ENCODE peak calls at places on chromosomes 3 and 15, in five cellular contexts. L, Y, X, W and K are unnamed samples.
A peak's percentile ranks its signal among the peaks of the same experiment; 100 is the strongest.

GRCh38 chr15:57611938-57612337 is 20.2 kb downstream of the MYZAP start:
- DNase-seq in W (no peak), Y (no peak), L (no peak), X (no peak), K (no peak)

GRCh38 chr3:64344721-64345207 is 119.5 kb upstream of the PRICKLE2 start:
- DNase-seq in X (no peak), L (peak; percentile 1), Y (no peak), W (no peak), K (no peak)

GRCh38 chr3:40864915-40865314 is 334.4 kb upstream of the CTNNB1 start:
- DNase-seq in X (no peak), W (no peak), Y (no peak), L (no peak), K (no peak)

GRCh38 chr3:56591256-56591655 is 34.3 kb downstream of the CCDC66 start:
- DNase-seq in X (no peak), L (no peak), Y (no peak), W (no peak), K (peak; percentile 12)

GRCh38 chr15:41286665-41287333 is 45.6 kb downstream of the OIP5 start:
- DNase-seq in X (no peak), W (no peak), Y (no peak), L (no peak), K (no peak)

GRCh38 chr3:47496892-47497291 is 16.6 kb downstream of the ELP6 start:
- DNase-seq in X (no peak), L (no peak), Y (no peak), W (no peak), K (no peak)

GRCh38 chr15:65171428-65171827 is 13.7 kb downstream of the CLPX start:
- DNase-seq in L (no peak), Y (no peak), X (no peak), W (no peak), K (no peak)

GRCh38 chr3:107630779-107631178 is 108.0 kb downstream of the BBX start:
- DNase-seq in Y (no peak), X (no peak), L (no peak), W (no peak), K (peak; percentile 19)

GRCh38 chr3:78507196-78507984 is 1260.4 kb downstream of the ROBO1 start:
- DNase-seq in Y (no peak), X (no peak), L (no peak), W (no peak), K (no peak)

GRCh38 chr15:51816615-51817014 is 12.8 kb upstream of the TMOD3 start:
- DNase-seq in Y (no peak), L (no peak), W (no peak), X (no peak), K (no peak)

GRCh38 chr3:20480771-20481170 is 294.8 kb upstream of the SGO1 start:
- DNase-seq in L (no peak), X (no peak), Y (no peak), W (no peak), K (no peak)

GRCh38 chr3:150825192-150825915 is 62.4 kb upstream of the SIAH2 start:
- DNase-seq in W (no peak), X (no peak), L (no peak), Y (no peak), K (no peak)

GRCh38 chr15:82063055-82063454 is 17.2 kb upstream of the MEX3B start:
- DNase-seq in X (no peak), L (peak; percentile 4), Y (no peak), W (no peak), K (no peak)

GRCh38 chr3:32733631-32734229 is 48.7 kb downstream of the CNOT10 start:
- DNase-seq in L (peak; percentile 8), W (no peak), Y (no peak), X (no peak), K (no peak)

GRCh38 chr3:124117486-124117885 is 125.6 kb upstream of the ROPN1 start:
- DNase-seq in X (no peak), W (no peak), L (no peak), Y (no peak), K (no peak)

GRCh38 chr15:83698294-83698693 is 44.4 kb downstream of the ADAMTSL3 start:
- DNase-seq in L (no peak), W (no peak), Y (no peak), X (no peak), K (no peak)

GRCh38 chr15:90213818-90214204 is 12.7 kb downstream of the SEMA4B start:
- DNase-seq in W (no peak), L (no peak), Y (no peak), X (no peak), K (no peak)

GRCh38 chr15:69743091-69743490 is 290.5 kb downstream of the RPLP1 start:
- DNase-seq in L (no peak), Y (no peak), W (no peak), X (no peak), K (no peak)

GRCh38 chr3:48504051-48504946 is at the start of gene SHISA5:
- DNase-seq in X (no peak), W (no peak), L (no peak), Y (no peak), K (no peak)

GRCh38 chr15:57732526-57733331 is 26.2 kb downstream of the POLR2M start:
- DNase-seq in X (no peak), Y (peak; percentile 4), W (no peak), L (peak; percentile 51), K (no peak)

GRCh38 chr3:54967586-54968244 is 39.9 kb upstream of the LRTM1 start:
- DNase-seq in W (no peak), X (no peak), L (no peak), Y (no peak), K (peak; percentile 94)

GRCh38 chr3:30614943-30615342 is 8.5 kb downstream of the TGFBR2 start:
- DNase-seq in X (no peak), Y (no peak), L (no peak), W (no peak), K (no peak)

GRCh38 chr3:114649331-114649730 is 355.5 kb downstream of the TIGIT start:
- DNase-seq in W (no peak), L (no peak), Y (no peak), X (no peak), K (no peak)

GRCh38 chr15:101327147-101327740 is 32.2 kb upstream of the SNRPA1 start:
- DNase-seq in L (no peak), Y (no peak), X (no peak), W (no peak), K (no peak)

GRCh38 chr3:131503328-131503650 is 518 bp upstream of the MRPL3 start:
- DNase-seq in W (no peak), L (no peak), X (no peak), Y (peak; percentile 21), K (no peak)

GRCh38 chr3:16290827-16291196 is 25.8 kb downstream of the OXNAD1 start:
- DNase-seq in Y (no peak), X (no peak), L (no peak), W (no peak), K (no peak)

GRCh38 chr15:35693286-35693685 is 147.3 kb upstream of the DPH6 start:
- DNase-seq in W (no peak), X (no peak), Y (no peak), L (no peak), K (no peak)